ENCODE peak calls at places on chromosomes 12 and 14, in four cellular contexts. One of them, this sample, is unnamed.

GRCh38 chr14:23030936-23031335 is 3.8 kb downstream of the PSMB5 start:
- DNase-seq in HEK293T: no peak
- DNase-seq in WTC11: no peak
- DNase-seq in HepG2: no peak
- DNase-seq in this sample: no peak

GRCh38 chr12:47236109-47236714 is 156.5 kb upstream of the AMIGO2 start:
- DNase-seq in HepG2: no peak
- DNase-seq in WTC11: no peak
- DNase-seq in HEK293T: no peak
- DNase-seq in this sample: no peak

GRCh38 chr12:12716151-12716844 is 870 bp upstream of the CDKN1B start:
- DNase-seq in WTC11: no peak
- DNase-seq in HEK293T: no peak
- DNase-seq in HepG2: peak
- DNase-seq in this sample: no peak

GRCh38 chr14:101056446-101056845 is 152.9 kb upstream of the RTL1 start:
- DNase-seq in HEK293T: no peak
- DNase-seq in WTC11: no peak
- DNase-seq in HepG2: no peak
- DNase-seq in this sample: no peak

GRCh38 chr14:105021656-105022275 is 883 bp upstream of the CDCA4 start:
- DNase-seq in HEK293T: no peak
- DNase-seq in HepG2: peak
- DNase-seq in WTC11: peak
- DNase-seq in this sample: peak

GRCh38 chr12:1836854-1837411 is 16.6 kb downstream of the LRTM2 start:
- DNase-seq in WTC11: no peak
- DNase-seq in HEK293T: no peak
- DNase-seq in HepG2: peak
- DNase-seq in this sample: no peak

GRCh38 chr12:68451261-68452091 is 119.3 kb upstream of the MDM1 start:
- DNase-seq in WTC11: no peak
- DNase-seq in HEK293T: no peak
- DNase-seq in HepG2: no peak
- DNase-seq in this sample: no peak

GRCh38 chr12:67433393-67434175 is 164.4 kb downstream of the CAND1 start:
- DNase-seq in HEK293T: no peak
- DNase-seq in HepG2: no peak
- DNase-seq in WTC11: no peak
- DNase-seq in this sample: peak

GRCh38 chr12:132153501-132154340 is 9.5 kb downstream of the NOC4L start:
- DNase-seq in HEK293T: peak
- DNase-seq in WTC11: peak
- DNase-seq in HepG2: peak
- DNase-seq in this sample: peak

GRCh38 chr12:98084950-98085349 is 430.4 kb upstream of the TMPO start:
- DNase-seq in HepG2: no peak
- DNase-seq in HEK293T: no peak
- DNase-seq in WTC11: no peak
- DNase-seq in this sample: no peak

GRCh38 chr14:93764211-93764659 is 24.1 kb downstream of the PRIMA1 start:
- DNase-seq in HEK293T: no peak
- DNase-seq in WTC11: no peak
- DNase-seq in HepG2: no peak
- DNase-seq in this sample: no peak

GRCh38 chr12:94705656-94706055 is 55.3 kb upstream of the TMCC3 start:
- DNase-seq in HepG2: no peak
- DNase-seq in WTC11: no peak
- DNase-seq in HEK293T: no peak
- DNase-seq in this sample: no peak

GRCh38 chr14:94320243-94320642 is 2.9 kb downstream of the SERPINA6 start:
- DNase-seq in WTC11: no peak
- DNase-seq in HEK293T: no peak
- DNase-seq in HepG2: peak
- DNase-seq in this sample: no peak

GRCh38 chr12:55820679-55821078 is 2.8 kb downstream of the ORMDL2 start:
- DNase-seq in HEK293T: no peak
- DNase-seq in HepG2: peak
- DNase-seq in WTC11: no peak
- DNase-seq in this sample: no peak

GRCh38 chr12:124762791-124763593 is 100.7 kb downstream of the SCARB1 start:
- DNase-seq in WTC11: no peak
- DNase-seq in HepG2: no peak
- DNase-seq in HEK293T: no peak
- DNase-seq in this sample: no peak

GRCh38 chr12:53380797-53381738 is 1.1 kb downstream of the SP1 start:
- DNase-seq in HepG2: no peak
- DNase-seq in HEK293T: no peak
- DNase-seq in WTC11: peak
- DNase-seq in this sample: no peak

DNA sequence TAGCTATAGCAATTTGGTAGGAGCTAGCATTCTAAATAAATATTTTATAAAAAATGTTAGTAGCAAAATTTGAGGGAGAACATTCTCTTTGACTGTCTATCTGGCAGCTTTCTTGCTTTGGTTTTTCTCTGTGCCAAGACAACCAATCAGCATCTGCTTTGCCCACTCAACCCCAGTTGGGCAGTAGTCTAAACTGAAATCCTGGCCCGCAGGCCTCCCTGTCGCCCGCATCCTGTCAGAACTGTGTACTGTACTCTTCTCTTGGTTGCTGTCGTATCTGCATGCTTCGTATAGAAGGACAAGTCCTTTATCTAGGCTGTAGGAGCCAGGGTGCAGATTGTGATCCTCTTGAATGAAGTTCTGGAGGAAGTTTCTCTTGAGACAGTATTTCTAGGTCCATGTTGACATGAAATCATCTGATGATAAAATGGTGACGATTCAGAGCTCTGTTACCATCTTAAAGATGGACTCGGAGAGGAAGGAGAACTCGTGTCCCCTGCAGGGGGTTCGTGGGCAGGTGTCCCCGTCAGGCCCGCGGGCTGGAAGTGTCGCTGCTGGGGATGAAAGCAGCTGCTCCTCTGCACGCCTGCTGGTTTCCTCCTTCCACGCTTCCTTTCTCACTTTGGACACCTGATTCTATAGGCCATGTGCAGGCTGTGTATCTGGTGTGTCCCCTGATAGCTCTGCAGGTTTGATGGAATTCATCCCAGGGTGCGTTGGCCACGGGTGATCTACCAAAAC is 34.6 kb downstream of the XRCC3 start:
- DNase-seq in HEK293T: no peak
- DNase-seq in WTC11: no peak
- DNase-seq in HepG2: no peak
- DNase-seq in this sample: no peak
- TF ChIP-seq ELF4 in HEK293T: no peak
- TF ChIP-seq ELF4 in WTC11: no peak
- TF ChIP-seq ELF4 in HepG2: no peak
- TF ChIP-seq ELF4 in this sample: no peak

GRCh38 chr12:70091021-70091521 is 152.2 kb upstream of the CNOT2 start:
- DNase-seq in HEK293T: no peak
- DNase-seq in WTC11: no peak
- DNase-seq in HepG2: no peak
- DNase-seq in this sample: peak
- TF ChIP-seq ELF4 in HEK293T: no peak
- TF ChIP-seq ELF4 in WTC11: no peak
- TF ChIP-seq ELF4 in HepG2: no peak
- TF ChIP-seq ELF4 in this sample: peak

DNA sequence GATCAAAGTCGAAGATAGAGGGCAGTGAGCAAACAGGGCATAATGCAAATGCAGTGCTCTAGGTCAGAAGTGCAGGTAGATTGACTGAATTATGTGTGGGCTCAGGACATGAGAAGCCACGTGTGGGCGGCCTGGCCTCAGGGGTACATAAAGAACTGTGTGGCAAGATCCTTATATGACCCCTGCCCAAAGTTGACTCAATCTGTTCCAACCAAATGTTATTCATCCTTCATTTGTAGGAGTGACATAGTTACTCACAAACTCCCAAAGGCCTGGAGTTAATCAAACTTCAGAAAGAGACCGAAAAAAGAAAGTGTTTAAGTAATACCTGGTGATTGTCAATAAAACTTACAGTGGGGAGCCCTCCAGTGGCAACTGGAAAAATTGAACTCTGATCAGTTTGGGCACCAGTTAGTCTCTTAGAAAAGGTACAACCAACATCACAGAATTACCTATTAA is 150.4 kb upstream of the FAR2 start:
- DNase-seq in HEK293T: peak
- DNase-seq in WTC11: no peak
- DNase-seq in HepG2: peak
- DNase-seq in this sample: peak
- TF ChIP-seq ELF4 in HEK293T: no peak
- TF ChIP-seq ELF4 in WTC11: no peak
- TF ChIP-seq ELF4 in HepG2: no peak
- TF ChIP-seq ELF4 in this sample: no peak

GRCh38 chr12:64666054-64666914 is 56.0 kb downstream of the RASSF3 start:
- DNase-seq in HepG2: peak
- DNase-seq in WTC11: no peak
- DNase-seq in HEK293T: no peak
- DNase-seq in this sample: no peak

GRCh38 chr12:64670856-64671639 is 60.8 kb downstream of the RASSF3 start:
- DNase-seq in HEK293T: no peak
- DNase-seq in HepG2: no peak
- DNase-seq in WTC11: no peak
- DNase-seq in this sample: no peak

GRCh38 chr12:64670039-64670438 is 59.7 kb downstream of the RASSF3 start:
- DNase-seq in HepG2: no peak
- DNase-seq in HEK293T: no peak
- DNase-seq in WTC11: no peak
- DNase-seq in this sample: peak

GRCh38 chr12:64671682-64672081 is 61.4 kb downstream of the RASSF3 start:
- DNase-seq in WTC11: no peak
- DNase-seq in HEK293T: no peak
- DNase-seq in HepG2: no peak
- DNase-seq in this sample: no peak

DNA sequence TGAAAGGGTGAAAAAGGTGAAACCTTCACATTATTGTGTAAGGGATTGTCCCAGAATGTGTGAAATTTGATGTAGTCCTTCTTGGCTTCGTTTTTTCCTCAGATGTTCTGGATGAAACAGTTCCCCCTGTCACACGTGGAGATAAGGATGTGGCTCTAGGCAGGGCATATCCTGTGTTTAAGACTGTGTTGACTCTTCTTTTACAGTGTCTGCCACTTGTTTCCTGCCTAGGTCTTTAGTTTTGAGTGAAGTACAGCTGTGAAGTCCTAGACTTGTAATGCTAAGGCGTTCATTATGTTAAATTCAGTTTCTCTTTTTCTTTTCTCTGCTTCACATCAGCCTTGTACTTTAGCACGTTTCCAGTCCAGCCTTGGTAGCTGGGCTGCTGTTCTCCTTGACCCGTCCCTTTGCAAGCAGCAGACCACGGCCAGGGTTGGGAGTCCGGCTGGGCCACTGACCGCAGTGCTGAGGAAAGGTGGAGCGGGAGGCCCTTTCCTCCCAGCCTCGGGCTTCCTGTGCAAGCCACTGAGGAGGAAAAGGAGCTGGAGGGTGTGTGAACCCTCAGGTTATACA is 59.1 kb downstream of the RASSF3 start:
- DNase-seq in WTC11: peak
- DNase-seq in HepG2: peak
- DNase-seq in HEK293T: no peak
- DNase-seq in this sample: no peak
- TF ChIP-seq ELF4 in WTC11: no peak
- TF ChIP-seq ELF4 in HepG2: no peak
- TF ChIP-seq ELF4 in HEK293T: no peak
- TF ChIP-seq ELF4 in this sample: no peak

GRCh38 chr14:75424496-75424895 is 3.3 kb upstream of the JDP2 start:
- DNase-seq in HEK293T: no peak
- DNase-seq in WTC11: no peak
- DNase-seq in HepG2: no peak
- DNase-seq in this sample: no peak

GRCh38 chr14:75417674-75418073 is 10.1 kb upstream of the JDP2 start:
- DNase-seq in WTC11: no peak
- DNase-seq in HEK293T: no peak
- DNase-seq in HepG2: peak
- DNase-seq in this sample: no peak

GRCh38 chr14:75422169-75422568 is 5.7 kb upstream of the JDP2 start:
- DNase-seq in HepG2: peak
- DNase-seq in WTC11: no peak
- DNase-seq in HEK293T: no peak
- DNase-seq in this sample: no peak

DNA sequence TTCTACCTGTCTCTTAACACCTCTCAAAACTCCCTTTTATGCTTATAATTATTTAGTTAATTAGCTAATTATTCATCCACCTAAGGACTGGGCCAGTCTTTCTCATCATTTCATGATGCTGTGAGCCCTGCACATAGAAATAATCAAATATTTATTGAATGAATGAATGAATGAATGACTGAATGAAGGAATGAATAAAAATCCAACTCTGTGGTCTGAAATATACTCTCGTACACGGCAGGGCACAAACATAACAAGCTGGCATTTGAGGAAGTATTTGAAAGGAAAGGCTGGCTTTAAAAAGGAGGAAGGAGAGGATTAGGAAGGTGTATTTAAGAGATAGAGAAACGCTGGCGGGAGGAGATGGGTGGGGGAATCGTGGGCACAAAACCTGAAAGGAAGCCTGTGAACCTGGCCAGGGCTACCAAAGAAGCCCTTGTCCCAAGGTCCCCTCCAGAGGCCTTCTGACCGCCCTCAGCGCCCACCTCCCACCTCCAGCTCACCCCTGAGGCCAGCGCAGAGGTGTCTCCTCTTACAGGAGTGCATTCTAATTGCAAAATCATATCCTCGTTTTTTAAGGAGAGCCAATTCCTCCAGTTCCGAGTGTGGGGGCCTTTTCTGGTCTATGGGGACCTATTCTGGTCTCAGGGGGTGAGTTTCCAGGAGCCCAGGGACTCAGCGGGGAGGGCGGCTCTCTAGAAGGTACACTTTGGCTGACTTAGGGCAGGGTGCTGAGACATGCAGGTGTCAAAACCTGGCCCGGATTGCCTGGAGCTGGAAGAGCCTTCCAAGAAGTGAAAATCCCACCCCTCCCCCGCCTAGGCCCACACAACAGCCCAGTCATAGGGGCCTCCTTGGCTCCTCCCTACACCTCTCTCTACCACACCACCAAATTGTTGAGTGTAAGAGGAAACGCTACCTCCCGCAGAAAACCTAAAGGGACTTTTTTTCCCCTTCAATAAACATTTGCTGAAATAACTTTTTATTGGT is 8.7 kb upstream of the JDP2 start:
- DNase-seq in HepG2: no peak
- DNase-seq in WTC11: peak
- DNase-seq in HEK293T: peak
- DNase-seq in this sample: peak
- TF ChIP-seq ELF4 in HepG2: no peak
- TF ChIP-seq ELF4 in WTC11: no peak
- TF ChIP-seq ELF4 in HEK293T: no peak
- TF ChIP-seq ELF4 in this sample: no peak

DNA sequence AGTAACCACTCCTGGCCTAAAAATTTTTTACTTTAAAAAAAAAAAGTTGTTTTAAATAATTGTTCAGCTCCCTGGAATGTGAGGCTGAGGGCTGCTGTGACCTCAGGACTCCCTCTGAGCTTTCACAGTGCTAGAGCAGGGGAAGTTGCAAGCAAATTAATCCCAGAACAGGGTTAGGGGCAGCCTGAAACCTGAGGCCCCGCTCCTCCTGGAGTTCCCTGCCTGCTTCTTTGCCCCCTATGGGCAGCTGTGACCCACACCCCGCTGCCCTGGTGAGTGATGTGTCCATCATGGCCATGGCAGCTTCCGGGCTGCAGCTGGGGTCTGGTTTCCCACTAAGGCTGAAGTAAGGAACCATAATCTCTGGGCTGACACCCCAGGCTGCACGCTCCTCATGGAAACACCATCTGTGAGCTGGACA is 9.5 kb downstream of the RITA1 start:
- DNase-seq in HEK293T: no peak
- DNase-seq in HepG2: no peak
- DNase-seq in WTC11: no peak
- DNase-seq in this sample: peak
- TF ChIP-seq ELF4 in HEK293T: no peak
- TF ChIP-seq ELF4 in HepG2: no peak
- TF ChIP-seq ELF4 in WTC11: no peak
- TF ChIP-seq ELF4 in this sample: no peak

This sample was measured in K562.